ENCODE peak calls at places on chromosomes 4 and X, in six cellular contexts. U, Q, P, O, B and W are unnamed samples.
A peak's percentile ranks its signal among the peaks of the same experiment; 100 is the strongest.

GRCh38 chrX:72247206-72247944 is 8.5 kb upstream of the ERCC6L start:
- DNase-seq in B (no peak), P (peak; percentile 80), U (no peak), Q (no peak), O (no peak), W (peak; percentile 72)

GRCh38 chrX:19924285-19924684 is 36.9 kb upstream of the SH3KBP1 start:
- DNase-seq in U (no peak), B (no peak), O (no peak), P (peak; percentile 85), Q (no peak), W (no peak)

GRCh38 chr4:36187723-36188333 is 56.5 kb downstream of the ARAP2 start:
- DNase-seq in B (no peak), P (peak; percentile 9), O (no peak), Q (no peak), U (peak; percentile 38), W (peak; percentile 1)

GRCh38 chrX:129961180-129962083 is 21.0 kb upstream of the BCORL1 start:
- DNase-seq in O (peak; percentile 75), B (peak; percentile 50), P (peak; percentile 90), Q (no peak), U (peak; percentile 83), W (peak; percentile 61)

GRCh38 chr4:150583287-150584197 is 1.6 kb downstream of the MAB21L2 start:
- DNase-seq in U (no peak), P (no peak), Q (no peak), B (no peak), O (no peak), W (no peak)

GRCh38 chrX:28133763-28134162 is 152.5 kb upstream of the DCAF8L1 start:
- DNase-seq in P (no peak), O (no peak), B (no peak), Q (no peak), U (no peak), W (no peak)

GRCh38 chr4:107183155-107183774 is 147.2 kb upstream of the DKK2 start:
- DNase-seq in U (no peak), O (no peak), Q (peak; percentile 21), B (no peak), P (peak; percentile 32), W (peak; percentile 8)

GRCh38 chr4:175435437-175435836 is 376.6 kb downstream of the GPM6A start:
- DNase-seq in O (no peak), B (no peak), Q (no peak), U (no peak), P (no peak), W (peak; percentile 84)

GRCh38 chr4:125254111-125254510 is 60.6 kb upstream of the FAT4 start:
- DNase-seq in O (no peak), Q (peak; percentile 24), U (no peak), B (no peak), P (no peak), W (no peak)

GRCh38 chr4:2296621-2297601 is 35.0 kb upstream of the MXD4 start:
- DNase-seq in U (no peak), B (no peak), O (peak; percentile 11), P (no peak), Q (no peak), W (no peak)

GRCh38 chr4:48913346-48913745 is 6.8 kb upstream of the OCIAD2 start:
- DNase-seq in Q (peak; percentile 66), B (no peak), P (no peak), U (no peak), O (no peak), W (no peak)

GRCh38 chrX:39576081-39576701 is 521.6 kb downstream of the BCOR start:
- DNase-seq in Q (no peak), P (no peak), U (no peak), B (no peak), O (no peak), W (peak; percentile 38)

GRCh38 chr4:73066928-73067327 is 2.6 kb downstream of the COX18 start:
- DNase-seq in Q (no peak), P (no peak), U (no peak), O (no peak), B (no peak), W (no peak)

GRCh38 chr4:32847466-32847865 is 2127.3 kb downstream of the PCDH7 start:
- DNase-seq in P (no peak), U (no peak), B (no peak), Q (no peak), O (no peak), W (no peak)

GRCh38 chr4:38150021-38150671 is 189.9 kb downstream of the PTTG2 start:
- DNase-seq in U (no peak), B (no peak), P (no peak), O (no peak), Q (no peak), W (no peak)

GRCh38 chr4:136136566-136136965 is 1395.7 kb downstream of the PCDH18 start:
- DNase-seq in P (no peak), O (no peak), Q (no peak), U (no peak), B (no peak), W (no peak)

GRCh38 chrX:41133551-41133950 is 48.3 kb downstream of the USP9X start:
- DNase-seq in U (no peak), P (no peak), B (no peak), O (no peak), Q (no peak), W (no peak)

GRCh38 chrX:103330601-103331397 is 760 bp downstream of the TCEAL7 start:
- DNase-seq in Q (no peak), U (no peak), P (no peak), O (no peak), B (no peak), W (no peak)